ENCODE peak calls at places on chromosome 16, in four cellular contexts. Y is HepG2, V is HL-60, K is K562. L is an unnamed sample.

GRCh38 chr16:89275284-89275584 is 57.7 kb downstream of the ZNF778 start:
- DNase-seq in K (no peak), V (no peak), Y (no peak), L (no peak)

GRCh38 chr16:15592324-15592723 is 50.6 kb downstream of the MARF1 start:
- DNase-seq in V (no peak), Y (no peak), K (no peak), L (no peak)

GRCh38 chr16:22299036-22299435 is 1.8 kb downstream of the POLR3E start:
- DNase-seq in K (no peak), Y (no peak), V (no peak), L (no peak)

GRCh38 chr16:64419832-64420231 is 702.0 kb downstream of the CDH11 start:
- DNase-seq in Y (no peak), V (no peak), K (no peak), L (no peak)

GRCh38 chr16:81784042-81784785 is 5.1 kb downstream of the PLCG2 start:
- DNase-seq in Y (no peak), K (no peak), V (no peak), L (no peak)

GRCh38 chr16:82248257-82248656 is 78.2 kb upstream of the MPHOSPH6 start:
- DNase-seq in Y (no peak), K (no peak), V (no peak), L (no peak)

GRCh38 chr16:88993006-88993787 is 16.2 kb upstream of the CBFA2T3 start:
- DNase-seq in V (peak; percentile 73), Y (no peak), K (peak; percentile 79), L (no peak)

GRCh38 chr16:76882105-76882504 is 308.9 kb upstream of the MON1B start:
- DNase-seq in Y (no peak), V (no peak), K (no peak), L (no peak)

GRCh38 chr16:7257026-7257425 is 75.6 kb upstream of the RBFOX1 start:
- DNase-seq in Y (no peak), K (no peak), V (no peak), L (no peak)

GRCh38 chr16:68265078-68265925 is 976 bp downstream of the SLC7A6 start:
- DNase-seq in K (peak; percentile 66), Y (peak; percentile 100), V (peak; percentile 61), L (peak; percentile 55)

GRCh38 chr16:75000481-75001081 is 1.8 kb downstream of the ZNRF1 start:
- DNase-seq in V (no peak), K (no peak), Y (no peak), L (no peak)

GRCh38 chr16:1390239-1390638 is 24.3 kb downstream of the UNKL start:
- DNase-seq in K (no peak), V (no peak), Y (no peak), L (no peak)

GRCh38 chr16:57624044-57624688 is 4.3 kb upstream of the ADGRG1 start:
- DNase-seq in K (no peak), V (no peak), Y (peak; percentile 87), L (no peak)

GRCh38 chr16:20363191-20363590 is 10.7 kb upstream of the UMOD start:
- DNase-seq in K (no peak), Y (no peak), V (no peak), L (no peak)

GRCh38 chr16:65120811-65121721 is 797 bp downstream of the CDH11 start:
- DNase-seq in Y (no peak), K (no peak), V (no peak), L (no peak)

GRCh38 chr16:27179500-27180072 is 23.7 kb upstream of the KDM8 start:
- DNase-seq in K (peak; percentile 87), V (peak; percentile 59), Y (peak; percentile 72), L (peak; percentile 96)

GRCh38 chr16:90077757-90078593 is 844 bp upstream of the PRDM7 start:
- DNase-seq in Y (no peak), K (peak; percentile 16), V (no peak), L (peak; percentile 67)

GRCh38 chr16:30893082-30893743 is 664 bp downstream of the BCL7C start:
- DNase-seq in Y (no peak), K (no peak), V (no peak), L (no peak)

GRCh38 chr16:3173892-3174617 is 13.9 kb upstream of the OR1F1 start:
- DNase-seq in Y (peak; percentile 65), K (peak; percentile 76), V (no peak), L (no peak)

GRCh38 chr16:87724490-87725291 is 41.1 kb downstream of the KLHDC4 start:
- DNase-seq in Y (no peak), V (no peak), K (no peak), L (no peak)

GRCh38 chr16:89093602-89094251 is at the start of gene ACSF3:
- DNase-seq in V (no peak), K (peak; percentile 87), Y (no peak), L (no peak)

GRCh38 chr16:56505174-56505573 is 14.7 kb downstream of the BBS2 start:
- DNase-seq in K (no peak), V (no peak), Y (no peak), L (no peak)

GRCh38 chr16:73037331-73037745 is 10.6 kb downstream of the ZFHX3 start:
- DNase-seq in Y (no peak), K (peak; percentile 19), V (no peak), L (no peak)

GRCh38 chr16:89505204-89506112 is 2.7 kb upstream of the SPG7 start:
- DNase-seq in V (peak; percentile 86), Y (peak; percentile 99), K (peak; percentile 87), L (no peak)

GRCh38 chr16:30340621-30341020 is 14.5 kb downstream of the CD2BP2 start:
- DNase-seq in K (no peak), Y (no peak), V (no peak), L (no peak)

GRCh38 chr16:87062569-87063442 is 254.4 kb downstream of the C16orf95 start:
- DNase-seq in K (peak; percentile 92), V (no peak), Y (peak; percentile 49), L (peak; percentile 82)

GRCh38 chr16:13988038-13988437 is 68.1 kb downstream of the ERCC4 start:
- DNase-seq in Y (no peak), V (no peak), K (no peak), L (no peak)

GRCh38 chr16:57150682-57151330 is 35.0 kb downstream of the PSME3IP1 start:
- DNase-seq in V (no peak), Y (no peak), K (no peak), L (no peak)

GRCh38 chr16:47043970-47044684 is 70.7 kb upstream of the DNAJA2 start:
- DNase-seq in Y (no peak), V (no peak), K (no peak), L (no peak)

GRCh38 chr16:15643453-15644305 is 725 bp upstream of the MARF1 start:
- DNase-seq in Y (peak; percentile 84), V (peak; percentile 41), K (peak; percentile 37), L (no peak)

DNA sequence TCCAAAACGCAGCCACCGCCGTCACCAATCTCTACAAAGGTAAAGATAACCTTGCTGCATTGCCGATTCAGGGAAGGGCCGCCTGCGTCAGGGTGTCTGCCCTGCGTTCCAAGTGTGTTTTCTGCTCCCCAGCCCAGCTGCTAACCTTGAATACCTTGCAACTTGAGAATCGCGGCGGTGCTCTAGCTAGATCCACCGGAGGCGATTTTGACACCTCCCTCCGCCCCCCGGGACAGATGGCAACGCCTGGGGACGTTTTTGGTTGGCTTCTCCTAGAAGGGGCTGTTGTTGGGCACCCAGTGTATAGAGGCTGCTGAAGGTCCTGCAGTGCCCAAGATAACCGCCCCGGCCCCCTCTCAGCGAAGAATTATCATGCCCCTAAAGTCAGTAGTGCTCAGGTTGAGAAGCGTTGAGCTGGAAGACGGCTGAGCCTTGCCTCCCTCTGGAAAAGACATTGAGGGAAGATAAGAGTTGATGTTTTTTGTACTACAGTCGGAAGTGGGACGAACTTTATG is 1.6 kb downstream of the HAPSTR1 start:
- DNase-seq in Y (no peak), V (no peak), K (peak; percentile 30), L (no peak)
- TF ChIP-seq GABPA in Y (no peak), V (no peak), K (no peak), L (no peak)

GRCh38 chr16:85961988-85962915 is 63.3 kb downstream of the IRF8 start:
- DNase-seq in V (no peak), K (peak; percentile 74), Y (no peak), L (no peak)

GRCh38 chr16:85959686-85960085 is 60.7 kb downstream of the IRF8 start:
- DNase-seq in Y (no peak), K (no peak), V (no peak), L (no peak)

GRCh38 chr16:85960486-85961046 is 61.6 kb downstream of the IRF8 start:
- DNase-seq in V (no peak), K (no peak), Y (no peak), L (no peak)

GRCh38 chr16:85965125-85965524 is 66.2 kb downstream of the IRF8 start:
- DNase-seq in K (no peak), Y (no peak), V (no peak), L (no peak)

DNA sequence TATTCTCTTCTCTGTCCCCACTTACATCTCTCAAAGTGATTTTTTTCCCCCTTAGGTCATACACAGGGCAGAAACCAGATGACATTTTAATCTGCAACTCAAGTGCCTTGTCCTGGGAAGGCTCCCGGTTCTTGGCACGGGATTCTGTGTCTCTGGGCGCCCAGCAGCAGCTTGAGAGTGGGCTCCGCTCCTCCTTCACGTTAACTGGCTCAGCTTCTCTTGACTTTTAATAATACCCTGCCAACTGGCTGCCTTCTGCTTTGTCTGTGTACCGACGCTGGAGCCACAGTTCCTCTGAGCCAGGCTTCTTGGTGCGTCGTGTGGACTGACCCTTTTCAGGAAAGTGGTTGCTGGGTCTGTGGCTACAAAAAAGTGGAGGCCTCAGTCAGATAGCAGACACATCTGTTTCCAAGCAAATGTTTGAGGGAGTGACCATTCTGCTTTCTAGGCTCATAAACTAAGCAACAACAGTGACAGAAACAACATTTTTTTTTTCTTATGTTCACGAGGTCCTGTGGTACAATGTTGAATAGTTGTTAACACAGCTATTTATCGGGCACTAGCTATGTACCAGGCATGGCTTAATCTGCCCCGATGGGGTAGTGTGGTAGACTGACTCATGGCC is 64.9 kb downstream of the IRF8 start:
- DNase-seq in Y (no peak), V (no peak), K (no peak), L (no peak)
- TF ChIP-seq GABPA in Y (no peak), V (no peak), K (no peak), L (no peak)

GRCh38 chr16:77898671-77899211 is 110.4 kb downstream of the VAT1L start:
- DNase-seq in K (no peak), V (no peak), Y (no peak), L (no peak)
- TF ChIP-seq GABPA in K (no peak), V (no peak), Y (no peak), L (no peak)

DNA sequence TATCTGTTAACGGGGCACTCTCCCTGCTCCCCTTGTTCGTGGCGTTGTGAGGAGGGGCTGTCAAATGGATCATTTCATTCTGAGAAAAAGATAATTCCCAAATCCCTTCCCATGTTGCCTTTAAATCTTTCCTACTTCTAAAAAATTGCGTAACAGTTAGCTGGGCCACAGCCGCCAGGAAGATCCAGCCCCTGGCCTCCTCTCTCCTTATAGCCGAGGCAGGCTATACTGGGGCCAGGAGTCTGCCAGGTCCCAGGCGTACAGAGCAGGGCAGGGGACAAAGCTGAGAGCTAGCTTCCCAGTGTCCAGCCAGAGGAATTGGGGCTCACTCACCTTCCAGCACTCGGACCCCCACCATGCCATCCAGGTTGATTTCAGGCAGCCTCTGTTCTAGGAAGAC is 388 bp downstream of the C16orf89 start:
- DNase-seq in K (no peak), V (no peak), Y (no peak), L (no peak)
- TF ChIP-seq GABPA in K (no peak), V (no peak), Y (no peak), L (no peak)

GRCh38 chr16:50257876-50258275 is 8.5 kb upstream of the ADCY7 start:
- DNase-seq in V (no peak), Y (no peak), K (no peak), L (no peak)

GRCh38 chr16:50252874-50253510 is 13.4 kb upstream of the ADCY7 start:
- DNase-seq in Y (no peak), V (no peak), K (no peak), L (no peak)

GRCh38 chr16:50254072-50254471 is 12.3 kb upstream of the ADCY7 start:
- DNase-seq in V (no peak), Y (no peak), K (peak; percentile 68), L (no peak)

GRCh38 chr16:50253511-50253903 is 12.8 kb upstream of the ADCY7 start:
- DNase-seq in V (no peak), Y (no peak), K (no peak), L (no peak)

GRCh38 chr16:50255538-50255937 is 10.8 kb upstream of the ADCY7 start:
- DNase-seq in Y (no peak), V (no peak), K (no peak), L (no peak)
- TF ChIP-seq GABPA in Y (no peak), V (no peak), K (no peak), L (no peak)